ENCODE peak calls at places on chromosomes 5 and 9, in four cellular contexts. One of them, this sample, is unnamed.
A peak's percentile ranks its signal among the peaks of the same experiment; 100 is the strongest.

GRCh38 chr9:99451121-99451606 is 229.1 kb downstream of the SEC61B start:
- DNase-seq in NCI-H446 treated with DMSO at 0.1 percent for 48 hours: no peak
- DNase-seq in HCT116: no peak
- DNase-seq in cerebellum: peak; percentile 14
- DNase-seq in this sample: no peak

GRCh38 chr9:137083418-137084004 is 3.3 kb upstream of the MAN1B1 start:
- DNase-seq in NCI-H446 treated with DMSO at 0.1 percent for 48 hours: no peak
- DNase-seq in HCT116: peak; percentile 94
- DNase-seq in cerebellum: no peak
- DNase-seq in this sample: no peak

GRCh38 chr5:147530801-147531389 is 21.0 kb upstream of the DPYSL3 start:
- DNase-seq in NCI-H446 treated with DMSO at 0.1 percent for 48 hours: peak; percentile 67
- DNase-seq in HCT116: no peak
- DNase-seq in cerebellum: no peak
- DNase-seq in this sample: no peak

GRCh38 chr5:109413463-109413862 is 3.7 kb upstream of the PJA2 start:
- DNase-seq in NCI-H446 treated with DMSO at 0.1 percent for 48 hours: peak; percentile 84
- DNase-seq in HCT116: no peak
- DNase-seq in cerebellum: no peak
- DNase-seq in this sample: no peak

GRCh38 chr5:81021486-81021885 is 61.3 kb downstream of the RASGRF2 start:
- DNase-seq in NCI-H446 treated with DMSO at 0.1 percent for 48 hours: no peak
- DNase-seq in HCT116: no peak
- DNase-seq in cerebellum: no peak
- DNase-seq in this sample: no peak

GRCh38 chr9:33374634-33375237 is 27.6 kb downstream of the AQP7 start:
- DNase-seq in NCI-H446 treated with DMSO at 0.1 percent for 48 hours: peak; percentile 52
- DNase-seq in HCT116: peak; percentile 64
- DNase-seq in cerebellum: peak; percentile 79
- DNase-seq in this sample: peak; percentile 85

GRCh38 chr5:15664961-15665360 is 165.0 kb downstream of the FBXL7 start:
- DNase-seq in NCI-H446 treated with DMSO at 0.1 percent for 48 hours: no peak
- DNase-seq in HCT116: no peak
- DNase-seq in cerebellum: no peak
- DNase-seq in this sample: no peak

GRCh38 chr5:180095545-180095944 is 24.0 kb upstream of the RNF130 start:
- DNase-seq in NCI-H446 treated with DMSO at 0.1 percent for 48 hours: no peak
- DNase-seq in HCT116: no peak
- DNase-seq in cerebellum: no peak
- DNase-seq in this sample: no peak

GRCh38 chr9:35645736-35646582 is 4.8 kb downstream of the SIT1 start:
- DNase-seq in NCI-H446 treated with DMSO at 0.1 percent for 48 hours: no peak
- DNase-seq in HCT116: peak; percentile 22
- DNase-seq in cerebellum: peak; percentile 47
- DNase-seq in this sample: peak; percentile 59

GRCh38 chr9:91623004-91623403 is 199.4 kb upstream of the NFIL3 start:
- DNase-seq in NCI-H446 treated with DMSO at 0.1 percent for 48 hours: no peak
- DNase-seq in HCT116: no peak
- DNase-seq in cerebellum: no peak
- DNase-seq in this sample: no peak

GRCh38 chr5:143931389-143931984 is 119.5 kb downstream of the HMHB1 start:
- DNase-seq in NCI-H446 treated with DMSO at 0.1 percent for 48 hours: peak; percentile 78
- DNase-seq in HCT116: no peak
- DNase-seq in cerebellum: no peak
- DNase-seq in this sample: no peak

GRCh38 chr9:4769321-4770080 is 23.2 kb upstream of the RCL1 start:
- DNase-seq in NCI-H446 treated with DMSO at 0.1 percent for 48 hours: no peak
- DNase-seq in HCT116: no peak
- DNase-seq in cerebellum: no peak
- DNase-seq in this sample: no peak

GRCh38 chr5:174482549-174482948 is 241.8 kb upstream of the MSX2 start:
- DNase-seq in NCI-H446 treated with DMSO at 0.1 percent for 48 hours: no peak
- DNase-seq in HCT116: no peak
- DNase-seq in cerebellum: no peak
- DNase-seq in this sample: no peak

GRCh38 chr5:157370967-157371366 is 89.0 kb upstream of the NIPAL4 start:
- DNase-seq in NCI-H446 treated with DMSO at 0.1 percent for 48 hours: no peak
- DNase-seq in HCT116: no peak
- DNase-seq in cerebellum: no peak
- DNase-seq in this sample: no peak

GRCh38 chr5:170611446-170612088 is 107.7 kb downstream of the KCNIP1 start:
- DNase-seq in NCI-H446 treated with DMSO at 0.1 percent for 48 hours: no peak
- DNase-seq in HCT116: no peak
- DNase-seq in cerebellum: no peak
- DNase-seq in this sample: no peak

GRCh38 chr5:172715931-172716682 is 54.9 kb downstream of the DUSP1 start:
- DNase-seq in NCI-H446 treated with DMSO at 0.1 percent for 48 hours: no peak
- DNase-seq in HCT116: no peak
- DNase-seq in cerebellum: no peak
- DNase-seq in this sample: no peak

GRCh38 chr5:9562101-9562500 is 16.2 kb upstream of the SEMA5A start:
- DNase-seq in NCI-H446 treated with DMSO at 0.1 percent for 48 hours: no peak
- DNase-seq in HCT116: no peak
- DNase-seq in cerebellum: no peak
- DNase-seq in this sample: no peak

GRCh38 chr9:133144142-133144886 is 19.4 kb downstream of the GBGT1 start:
- DNase-seq in NCI-H446 treated with DMSO at 0.1 percent for 48 hours: no peak
- DNase-seq in HCT116: no peak
- DNase-seq in cerebellum: peak; percentile 84
- DNase-seq in this sample: peak; percentile 91

GRCh38 chr5:54325272-54325609 is 14.9 kb upstream of the ARL15 start:
- DNase-seq in NCI-H446 treated with DMSO at 0.1 percent for 48 hours: no peak
- DNase-seq in HCT116: no peak
- DNase-seq in cerebellum: no peak
- DNase-seq in this sample: no peak

GRCh38 chr5:64839936-64840335 is 71.2 kb downstream of the CWC27 start:
- DNase-seq in NCI-H446 treated with DMSO at 0.1 percent for 48 hours: peak; percentile 3
- DNase-seq in HCT116: no peak
- DNase-seq in cerebellum: no peak
- DNase-seq in this sample: no peak

GRCh38 chr5:15598294-15598902 is 98.4 kb downstream of the FBXL7 start:
- DNase-seq in NCI-H446 treated with DMSO at 0.1 percent for 48 hours: no peak
- DNase-seq in HCT116: no peak
- DNase-seq in cerebellum: no peak
- DNase-seq in this sample: peak; percentile 20

GRCh38 chr5:6729400-6730310 is 16.4 kb downstream of the TENT4A start:
- DNase-seq in NCI-H446 treated with DMSO at 0.1 percent for 48 hours: no peak
- DNase-seq in HCT116: no peak
- DNase-seq in cerebellum: no peak
- DNase-seq in this sample: no peak

GRCh38 chr9:3909966-3910650 is 384.3 kb upstream of the RFX3 start:
- DNase-seq in NCI-H446 treated with DMSO at 0.1 percent for 48 hours: no peak
- DNase-seq in HCT116: no peak
- DNase-seq in cerebellum: no peak
- DNase-seq in this sample: no peak

GRCh38 chr5:34898258-34898895 is 16.9 kb downstream of the RAD1 start:
- DNase-seq in NCI-H446 treated with DMSO at 0.1 percent for 48 hours: peak; percentile 69
- DNase-seq in HCT116: peak; percentile 44
- DNase-seq in cerebellum: peak; percentile 68
- DNase-seq in this sample: peak; percentile 64

GRCh38 chr5:154002093-154002492 is 36.6 kb downstream of the FAM114A2 start:
- DNase-seq in NCI-H446 treated with DMSO at 0.1 percent for 48 hours: no peak
- DNase-seq in HCT116: no peak
- DNase-seq in cerebellum: no peak
- DNase-seq in this sample: no peak

GRCh38 chr9:98385751-98386150 is 130.3 kb upstream of the TBC1D2 start:
- DNase-seq in NCI-H446 treated with DMSO at 0.1 percent for 48 hours: no peak
- DNase-seq in HCT116: no peak
- DNase-seq in cerebellum: no peak
- DNase-seq in this sample: no peak

GRCh38 chr9:94622087-94622486 is 17.2 kb downstream of the FBP1 start:
- DNase-seq in NCI-H446 treated with DMSO at 0.1 percent for 48 hours: no peak
- DNase-seq in HCT116: no peak
- DNase-seq in cerebellum: no peak
- DNase-seq in this sample: no peak

GRCh38 chr9:5688109-5688508 is 59.2 kb downstream of the RIC1 start:
- DNase-seq in NCI-H446 treated with DMSO at 0.1 percent for 48 hours: no peak
- DNase-seq in HCT116: no peak
- DNase-seq in cerebellum: no peak
- DNase-seq in this sample: no peak

GRCh38 chr5:62600560-62601252 is 22.1 kb downstream of the LRRC70 start:
- DNase-seq in NCI-H446 treated with DMSO at 0.1 percent for 48 hours: no peak
- DNase-seq in HCT116: no peak
- DNase-seq in cerebellum: no peak
- DNase-seq in this sample: no peak

GRCh38 chr9:36991516-36992134 is 42.4 kb downstream of the PAX5 start:
- DNase-seq in NCI-H446 treated with DMSO at 0.1 percent for 48 hours: no peak
- DNase-seq in HCT116: peak; percentile 54
- DNase-seq in cerebellum: no peak
- DNase-seq in this sample: peak; percentile 24

GRCh38 chr5:169577966-169578365 is 5.6 kb upstream of the SPDL1 start:
- DNase-seq in NCI-H446 treated with DMSO at 0.1 percent for 48 hours: no peak
- DNase-seq in HCT116: no peak
- DNase-seq in cerebellum: no peak
- DNase-seq in this sample: no peak

GRCh38 chr5:147382776-147383175 is 127.1 kb downstream of the DPYSL3 start:
- DNase-seq in NCI-H446 treated with DMSO at 0.1 percent for 48 hours: no peak
- DNase-seq in HCT116: no peak
- DNase-seq in cerebellum: peak; percentile 52
- DNase-seq in this sample: no peak

GRCh38 chr5:118520771-118521415 is 467.5 kb downstream of the DTWD2 start:
- DNase-seq in NCI-H446 treated with DMSO at 0.1 percent for 48 hours: peak; percentile 34
- DNase-seq in HCT116: no peak
- DNase-seq in cerebellum: peak; percentile 42
- DNase-seq in this sample: no peak

GRCh38 chr5:67542489-67542888 is 345.9 kb upstream of the CD180 start:
- DNase-seq in NCI-H446 treated with DMSO at 0.1 percent for 48 hours: no peak
- DNase-seq in HCT116: no peak
- DNase-seq in cerebellum: no peak
- DNase-seq in this sample: no peak

GRCh38 chr9:37582548-37583157 is 6.5 kb upstream of the FBXO10 start:
- DNase-seq in NCI-H446 treated with DMSO at 0.1 percent for 48 hours: no peak
- DNase-seq in HCT116: peak; percentile 42
- DNase-seq in cerebellum: peak; percentile 38
- DNase-seq in this sample: no peak

GRCh38 chr5:161745392-161745791 is 59.9 kb downstream of the GABRA6 start:
- DNase-seq in NCI-H446 treated with DMSO at 0.1 percent for 48 hours: no peak
- DNase-seq in HCT116: no peak
- DNase-seq in cerebellum: no peak
- DNase-seq in this sample: no peak

GRCh38 chr5:58407042-58407709 is 52.7 kb downstream of the PLK2 start:
- DNase-seq in NCI-H446 treated with DMSO at 0.1 percent for 48 hours: no peak
- DNase-seq in HCT116: no peak
- DNase-seq in cerebellum: no peak
- DNase-seq in this sample: no peak

GRCh38 chr5:56941981-56942380 is 9.9 kb downstream of the MIER3 start:
- DNase-seq in NCI-H446 treated with DMSO at 0.1 percent for 48 hours: no peak
- DNase-seq in HCT116: no peak
- DNase-seq in cerebellum: no peak
- DNase-seq in this sample: no peak

GRCh38 chr5:126449751-126450271 is 26.6 kb downstream of the GRAMD2B start:
- DNase-seq in NCI-H446 treated with DMSO at 0.1 percent for 48 hours: no peak
- DNase-seq in HCT116: no peak
- DNase-seq in cerebellum: no peak
- DNase-seq in this sample: no peak

This sample was measured in colonic mucosa.